ENCODE peak calls at places on chromosomes 3 and 15, in nine cellular contexts. One of them, this sample, is unnamed.

GRCh38 chr3:172595648-172596393 is 72.6 kb upstream of the TNFSF10 start:
- DNase-seq in upper lobe of right lung: no peak
- DNase-seq in CD4-positive, alpha-beta memory T cell: peak; percentile 50
- DNase-seq in adrenal gland: peak; percentile 68
- DNase-seq in esophagus squamous epithelium: no peak
- DNase-seq in breast epithelium: no peak
- DNase-seq in fibroblast of lung: peak; percentile 46
- DNase-seq in left ventricle myocardium inferior: no peak
- DNase-seq in Peyer's patch: peak; percentile 48
- DNase-seq in this sample: peak; percentile 67

GRCh38 chr3:60645801-60646200 is 605.5 kb downstream of the FHIT start:
- DNase-seq in breast epithelium: no peak
- DNase-seq in esophagus squamous epithelium: no peak
- DNase-seq in upper lobe of right lung: no peak
- DNase-seq in CD4-positive, alpha-beta memory T cell: no peak
- DNase-seq in fibroblast of lung: peak; percentile 50
- DNase-seq in adrenal gland: no peak
- DNase-seq in left ventricle myocardium inferior: no peak
- DNase-seq in Peyer's patch: no peak
- DNase-seq in this sample: no peak

GRCh38 chr3:18134386-18135082 is 290.6 kb downstream of the SATB1 start:
- DNase-seq in fibroblast of lung: peak; percentile 77
- DNase-seq in upper lobe of right lung: no peak
- DNase-seq in Peyer's patch: no peak
- DNase-seq in esophagus squamous epithelium: no peak
- DNase-seq in breast epithelium: no peak
- DNase-seq in adrenal gland: no peak
- DNase-seq in left ventricle myocardium inferior: no peak
- DNase-seq in CD4-positive, alpha-beta memory T cell: no peak
- DNase-seq in this sample: no peak

GRCh38 chr15:61764981-61765380 is 295.3 kb downstream of the VPS13C start:
- DNase-seq in upper lobe of right lung: no peak
- DNase-seq in adrenal gland: no peak
- DNase-seq in breast epithelium: no peak
- DNase-seq in esophagus squamous epithelium: no peak
- DNase-seq in left ventricle myocardium inferior: no peak
- DNase-seq in fibroblast of lung: no peak
- DNase-seq in CD4-positive, alpha-beta memory T cell: no peak
- DNase-seq in Peyer's patch: no peak
- DNase-seq in this sample: no peak

GRCh38 chr15:45129651-45130129 is at the start of the genes DUOX1 and DUOXA1:
- DNase-seq in adrenal gland: no peak
- DNase-seq in CD4-positive, alpha-beta memory T cell: no peak
- DNase-seq in left ventricle myocardium inferior: peak; percentile 51
- DNase-seq in breast epithelium: peak; percentile 22
- DNase-seq in esophagus squamous epithelium: no peak
- DNase-seq in fibroblast of lung: no peak
- DNase-seq in upper lobe of right lung: peak; percentile 94
- DNase-seq in Peyer's patch: no peak
- DNase-seq in this sample: peak; percentile 67

GRCh38 chr3:188937389-188937788 is 234.4 kb upstream of the TPRG1 start:
- DNase-seq in esophagus squamous epithelium: no peak
- DNase-seq in fibroblast of lung: peak; percentile 32
- DNase-seq in adrenal gland: no peak
- DNase-seq in upper lobe of right lung: no peak
- DNase-seq in breast epithelium: no peak
- DNase-seq in CD4-positive, alpha-beta memory T cell: no peak
- DNase-seq in left ventricle myocardium inferior: no peak
- DNase-seq in Peyer's patch: no peak
- DNase-seq in this sample: no peak

GRCh38 chr3:159892171-159892791 is 96.4 kb upstream of the IL12A start:
- DNase-seq in left ventricle myocardium inferior: peak; percentile 47
- DNase-seq in upper lobe of right lung: no peak
- DNase-seq in esophagus squamous epithelium: no peak
- DNase-seq in Peyer's patch: no peak
- DNase-seq in CD4-positive, alpha-beta memory T cell: no peak
- DNase-seq in fibroblast of lung: peak; percentile 52
- DNase-seq in adrenal gland: no peak
- DNase-seq in breast epithelium: peak; percentile 82
- DNase-seq in this sample: no peak

GRCh38 chr3:8532251-8532831 is 30.7 kb downstream of the LMCD1 start:
- DNase-seq in upper lobe of right lung: no peak
- DNase-seq in Peyer's patch: no peak
- DNase-seq in fibroblast of lung: peak; percentile 60
- DNase-seq in left ventricle myocardium inferior: no peak
- DNase-seq in CD4-positive, alpha-beta memory T cell: no peak
- DNase-seq in breast epithelium: no peak
- DNase-seq in esophagus squamous epithelium: no peak
- DNase-seq in adrenal gland: no peak
- DNase-seq in this sample: no peak

GRCh38 chr15:33540174-33540573 is 229.4 kb downstream of the RYR3 start:
- DNase-seq in left ventricle myocardium inferior: no peak
- DNase-seq in fibroblast of lung: no peak
- DNase-seq in adrenal gland: no peak
- DNase-seq in Peyer's patch: no peak
- DNase-seq in CD4-positive, alpha-beta memory T cell: no peak
- DNase-seq in esophagus squamous epithelium: no peak
- DNase-seq in breast epithelium: no peak
- DNase-seq in upper lobe of right lung: no peak
- DNase-seq in this sample: no peak

GRCh38 chr3:127135241-127136023 is 57.5 kb upstream of the PRR23E start:
- DNase-seq in upper lobe of right lung: no peak
- DNase-seq in left ventricle myocardium inferior: peak; percentile 51
- DNase-seq in fibroblast of lung: peak; percentile 42
- DNase-seq in adrenal gland: peak; percentile 94
- DNase-seq in breast epithelium: no peak
- DNase-seq in Peyer's patch: no peak
- DNase-seq in esophagus squamous epithelium: no peak
- DNase-seq in CD4-positive, alpha-beta memory T cell: no peak
- DNase-seq in this sample: no peak

GRCh38 chr15:72242775-72243370 is 11.9 kb upstream of the PKM start:
- DNase-seq in upper lobe of right lung: no peak
- DNase-seq in esophagus squamous epithelium: no peak
- DNase-seq in Peyer's patch: no peak
- DNase-seq in adrenal gland: no peak
- DNase-seq in CD4-positive, alpha-beta memory T cell: no peak
- DNase-seq in fibroblast of lung: no peak
- DNase-seq in breast epithelium: no peak
- DNase-seq in left ventricle myocardium inferior: no peak
- DNase-seq in this sample: no peak

GRCh38 chr3:122679085-122679466 is 1.6 kb upstream of the PARP14 start:
- DNase-seq in esophagus squamous epithelium: peak; percentile 9
- DNase-seq in Peyer's patch: peak; percentile 88
- DNase-seq in adrenal gland: peak; percentile 94
- DNase-seq in upper lobe of right lung: peak; percentile 83
- DNase-seq in left ventricle myocardium inferior: peak; percentile 78
- DNase-seq in CD4-positive, alpha-beta memory T cell: peak; percentile 86
- DNase-seq in fibroblast of lung: peak; percentile 68
- DNase-seq in breast epithelium: peak; percentile 75
- DNase-seq in this sample: peak; percentile 88

GRCh38 chr3:122679467-122680291 is 960 bp upstream of the PARP14 start:
- DNase-seq in left ventricle myocardium inferior: no peak
- DNase-seq in upper lobe of right lung: peak; percentile 64
- DNase-seq in breast epithelium: peak; percentile 24
- DNase-seq in Peyer's patch: peak; percentile 46
- DNase-seq in adrenal gland: peak; percentile 70
- DNase-seq in esophagus squamous epithelium: no peak
- DNase-seq in CD4-positive, alpha-beta memory T cell: peak; percentile 48
- DNase-seq in fibroblast of lung: peak; percentile 19
- DNase-seq in this sample: peak; percentile 53

GRCh38 chr3:122681294-122682015 is 816 bp downstream of the PARP14 start:
- DNase-seq in fibroblast of lung: peak; percentile 5
- DNase-seq in breast epithelium: no peak
- DNase-seq in left ventricle myocardium inferior: no peak
- DNase-seq in CD4-positive, alpha-beta memory T cell: no peak
- DNase-seq in Peyer's patch: no peak
- DNase-seq in upper lobe of right lung: peak; percentile 67
- DNase-seq in esophagus squamous epithelium: no peak
- DNase-seq in adrenal gland: no peak
- DNase-seq in this sample: no peak

GRCh38 chr3:122680381-122681293 is at the start of gene PARP14:
- DNase-seq in left ventricle myocardium inferior: peak; percentile 66
- DNase-seq in esophagus squamous epithelium: no peak
- DNase-seq in Peyer's patch: peak; percentile 74
- DNase-seq in breast epithelium: peak; percentile 63
- DNase-seq in upper lobe of right lung: peak; percentile 88
- DNase-seq in CD4-positive, alpha-beta memory T cell: peak; percentile 81
- DNase-seq in adrenal gland: peak; percentile 90
- DNase-seq in fibroblast of lung: peak; percentile 65
- DNase-seq in this sample: peak; percentile 84

DNA sequence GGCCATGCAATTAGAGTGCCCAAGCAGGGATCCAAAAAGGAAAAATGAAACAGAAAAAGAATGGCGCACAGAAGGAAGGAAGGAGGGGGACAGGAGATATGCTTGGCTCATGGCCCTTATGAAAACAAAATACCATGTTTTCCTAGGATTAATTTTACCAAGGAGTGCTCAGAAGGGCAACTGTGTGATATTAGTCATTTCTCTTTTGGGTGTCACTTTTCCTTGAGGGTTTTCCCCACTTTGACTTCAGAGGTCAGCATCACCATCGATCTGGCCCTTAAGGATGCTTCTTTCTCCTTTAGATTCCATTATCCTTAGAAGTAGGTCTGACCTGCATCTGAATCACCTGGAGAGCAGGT is 1.4 kb downstream of the PARP14 start:
- DNase-seq in fibroblast of lung: no peak
- DNase-seq in esophagus squamous epithelium: no peak
- DNase-seq in CD4-positive, alpha-beta memory T cell: no peak
- DNase-seq in Peyer's patch: no peak
- DNase-seq in adrenal gland: no peak
- DNase-seq in upper lobe of right lung: no peak
- DNase-seq in left ventricle myocardium inferior: no peak
- DNase-seq in breast epithelium: no peak
- DNase-seq in this sample: no peak
- H3K27ac ChIP-seq in fibroblast of lung: no peak overlapping the region
- H3K27ac ChIP-seq in esophagus squamous epithelium: peak overlapping the region; percentile 98
- H3K27ac ChIP-seq in CD4-positive, alpha-beta memory T cell: peak overlapping the region; percentile 96
- H3K27ac ChIP-seq in Peyer's patch: peak overlapping the region; percentile 98
- H3K27ac ChIP-seq in adrenal gland: no peak overlapping the region
- H3K27ac ChIP-seq in upper lobe of right lung: peak overlapping the region; percentile 95
- H3K27ac ChIP-seq in left ventricle myocardium inferior: peak overlapping the region; percentile 92
- H3K27ac ChIP-seq in breast epithelium: no peak overlapping the region
- H3K27ac ChIP-seq in this sample: peak overlapping the region; percentile 94

GRCh38 chr15:63498815-63499549 is 5.4 kb upstream of the USP3 start:
- DNase-seq in CD4-positive, alpha-beta memory T cell: peak; percentile 48
- DNase-seq in esophagus squamous epithelium: no peak
- DNase-seq in breast epithelium: no peak
- DNase-seq in upper lobe of right lung: no peak
- DNase-seq in fibroblast of lung: no peak
- DNase-seq in adrenal gland: no peak
- DNase-seq in Peyer's patch: no peak
- DNase-seq in left ventricle myocardium inferior: no peak
- DNase-seq in this sample: no peak
- H3K4me1 ChIP-seq in CD4-positive, alpha-beta memory T cell: peaks cover 100% of the 10 kb centered on the region
- H3K4me1 ChIP-seq in esophagus squamous epithelium: peaks cover 30% of the 10 kb centered on the region
- H3K4me1 ChIP-seq in breast epithelium: peaks cover 12% of the 10 kb centered on the region
- H3K4me1 ChIP-seq in upper lobe of right lung: peaks cover 61% of the 10 kb centered on the region
- H3K4me1 ChIP-seq in fibroblast of lung: peaks cover 22% of the 10 kb centered on the region
- H3K4me1 ChIP-seq in adrenal gland: peaks cover 31% of the 10 kb centered on the region
- H3K4me1 ChIP-seq in Peyer's patch: peaks cover 5% of the 10 kb centered on the region
- H3K4me1 ChIP-seq in left ventricle myocardium inferior: peaks cover 36% of the 10 kb centered on the region
- H3K4me1 ChIP-seq in this sample: peaks cover 19% of the 10 kb centered on the region

GRCh38 chr15:50257924-50258323 is 7.6 kb downstream of the HDC start:
- DNase-seq in CD4-positive, alpha-beta memory T cell: no peak
- DNase-seq in esophagus squamous epithelium: no peak
- DNase-seq in fibroblast of lung: peak; percentile 66
- DNase-seq in breast epithelium: no peak
- DNase-seq in Peyer's patch: no peak
- DNase-seq in left ventricle myocardium inferior: no peak
- DNase-seq in adrenal gland: no peak
- DNase-seq in upper lobe of right lung: no peak
- DNase-seq in this sample: no peak
- H3K27ac ChIP-seq in CD4-positive, alpha-beta memory T cell: no peak overlapping the region
- H3K27ac ChIP-seq in esophagus squamous epithelium: no peak overlapping the region
- H3K27ac ChIP-seq in fibroblast of lung: no peak overlapping the region
- H3K27ac ChIP-seq in breast epithelium: no peak overlapping the region
- H3K27ac ChIP-seq in Peyer's patch: no peak overlapping the region
- H3K27ac ChIP-seq in left ventricle myocardium inferior: no peak overlapping the region
- H3K27ac ChIP-seq in adrenal gland: no peak overlapping the region
- H3K27ac ChIP-seq in upper lobe of right lung: no peak overlapping the region
- H3K27ac ChIP-seq in this sample: no peak overlapping the region

DNA sequence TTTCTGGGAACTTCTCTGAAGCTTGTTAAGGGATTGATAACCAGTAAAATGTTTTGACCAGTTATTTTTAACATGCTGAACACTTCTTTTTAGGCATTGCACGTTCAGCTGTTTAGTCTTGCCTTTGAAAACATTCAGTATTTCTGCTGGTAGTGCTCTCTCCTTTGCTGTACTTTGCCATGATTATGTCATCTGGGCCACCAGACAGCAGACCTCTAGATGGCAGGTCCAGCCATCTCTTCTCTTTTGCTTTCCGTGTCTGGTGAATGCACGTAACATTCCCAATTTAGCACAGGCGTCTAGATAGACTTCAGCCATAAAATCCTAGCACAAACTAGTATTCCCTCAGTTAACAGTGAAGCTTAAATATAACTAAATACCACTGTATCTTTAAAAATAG is 57.8 kb downstream of the RAB7A start:
- DNase-seq in CD4-positive, alpha-beta memory T cell: no peak
- DNase-seq in esophagus squamous epithelium: no peak
- DNase-seq in left ventricle myocardium inferior: no peak
- DNase-seq in fibroblast of lung: no peak
- DNase-seq in breast epithelium: no peak
- DNase-seq in adrenal gland: no peak
- DNase-seq in upper lobe of right lung: no peak
- DNase-seq in Peyer's patch: no peak
- DNase-seq in this sample: no peak
- H3K4me1 ChIP-seq in CD4-positive, alpha-beta memory T cell: peaks cover 66% of the 10 kb centered on the region
- H3K4me1 ChIP-seq in esophagus squamous epithelium: peaks cover 42% of the 10 kb centered on the region
- H3K4me1 ChIP-seq in left ventricle myocardium inferior: peaks cover 100% of the 10 kb centered on the region
- H3K4me1 ChIP-seq in fibroblast of lung: peaks cover 10% of the 10 kb centered on the region
- H3K4me1 ChIP-seq in breast epithelium: peaks cover 4% of the 10 kb centered on the region
- H3K4me1 ChIP-seq in adrenal gland: peaks cover 47% of the 10 kb centered on the region
- H3K4me1 ChIP-seq in upper lobe of right lung: peaks cover 59% of the 10 kb centered on the region
- H3K4me1 ChIP-seq in Peyer's patch: no peaks in the 10 kb centered on the region
- H3K4me1 ChIP-seq in this sample: peaks cover 22% of the 10 kb centered on the region

GRCh38 chr3:53159415-53160135 is 1.4 kb upstream of the PRKCD start:
- DNase-seq in left ventricle myocardium inferior: no peak
- DNase-seq in breast epithelium: no peak
- DNase-seq in fibroblast of lung: no peak
- DNase-seq in upper lobe of right lung: no peak
- DNase-seq in adrenal gland: no peak
- DNase-seq in Peyer's patch: no peak
- DNase-seq in CD4-positive, alpha-beta memory T cell: no peak
- DNase-seq in esophagus squamous epithelium: no peak
- DNase-seq in this sample: peak; percentile 97
- H3K27ac ChIP-seq in left ventricle myocardium inferior: peak overlapping the region; percentile 86
- H3K27ac ChIP-seq in breast epithelium: peak overlapping the region; percentile 83
- H3K27ac ChIP-seq in fibroblast of lung: no peak overlapping the region
- H3K27ac ChIP-seq in upper lobe of right lung: no peak overlapping the region
- H3K27ac ChIP-seq in adrenal gland: peak overlapping the region; percentile 53
- H3K27ac ChIP-seq in Peyer's patch: peak overlapping the region; percentile 98
- H3K27ac ChIP-seq in CD4-positive, alpha-beta memory T cell: peak overlapping the region; percentile 68
- H3K27ac ChIP-seq in esophagus squamous epithelium: no peak overlapping the region
- H3K27ac ChIP-seq in this sample: peak overlapping the region; percentile 85

GRCh38 chr15:73607405-73607804 is 25.8 kb downstream of the NPTN start:
- DNase-seq in esophagus squamous epithelium: no peak
- DNase-seq in breast epithelium: no peak
- DNase-seq in CD4-positive, alpha-beta memory T cell: no peak
- DNase-seq in adrenal gland: no peak
- DNase-seq in fibroblast of lung: no peak
- DNase-seq in Peyer's patch: no peak
- DNase-seq in left ventricle myocardium inferior: no peak
- DNase-seq in upper lobe of right lung: no peak
- DNase-seq in this sample: no peak
- H3K4me1 ChIP-seq in esophagus squamous epithelium: peaks cover 24% of the 10 kb centered on the region
- H3K4me1 ChIP-seq in breast epithelium: peaks cover 7% of the 10 kb centered on the region
- H3K4me1 ChIP-seq in CD4-positive, alpha-beta memory T cell: peaks cover 32% of the 10 kb centered on the region
- H3K4me1 ChIP-seq in adrenal gland: peaks cover 54% of the 10 kb centered on the region
- H3K4me1 ChIP-seq in fibroblast of lung: peaks cover 16% of the 10 kb centered on the region
- H3K4me1 ChIP-seq in Peyer's patch: no peaks in the 10 kb centered on the region
- H3K4me1 ChIP-seq in left ventricle myocardium inferior: peaks cover 99% of the 10 kb centered on the region
- H3K4me1 ChIP-seq in upper lobe of right lung: peaks cover 26% of the 10 kb centered on the region
- H3K4me1 ChIP-seq in this sample: peaks cover 4% of the 10 kb centered on the region